ENCODE peak calls at places on chromosomes 11 and 22, in six cellular contexts. F is heart right ventricle, L is GM13977, Q is mucosa of gallbladder, B is HCEC 1CT, W is NCI-H1105 treated with DMSO at 0.1 percent for 48 hours. V is an unnamed sample.

GRCh38 chr11:16883179-16883578 is 131.0 kb downstream of the PLEKHA7 start:
- DNase-seq in F (peak), L (no peak), Q (peak), B (no peak), W (no peak), V (no peak)

GRCh38 chr11:57542582-57542981 is 5.2 kb downstream of the SMTNL1 start:
- DNase-seq in F (no peak), L (no peak), Q (no peak), B (no peak), W (no peak), V (no peak)

GRCh38 chr22:47806894-47807293 is 1044.4 kb downstream of the TBC1D22A start:
- DNase-seq in F (no peak), L (no peak), Q (no peak), B (no peak), W (no peak), V (no peak)

GRCh38 chr11:102914238-102915043 is 39.7 kb upstream of the MMP12 start:
- DNase-seq in F (no peak), L (no peak), Q (peak), B (peak), W (no peak), V (no peak)

GRCh38 chr22:47233316-47234243 is 471.1 kb downstream of the TBC1D22A start:
- DNase-seq in F (no peak), L (no peak), Q (no peak), B (no peak), W (no peak), V (no peak)

GRCh38 chr11:43574949-43575915 is 105.3 kb upstream of the HSD17B12 start:
- DNase-seq in F (no peak), L (peak), Q (peak), B (peak), W (peak), V (peak)

GRCh38 chr11:77473001-77473800 is 693 bp downstream of the PAK1 start:
- DNase-seq in F (peak), L (peak), Q (peak), B (peak), W (peak), V (peak)

GRCh38 chr11:19315511-19315910 is 74.8 kb upstream of the E2F8 start:
- DNase-seq in F (no peak), L (no peak), Q (no peak), B (no peak), W (no peak), V (no peak)

GRCh38 chr11:110296226-110297081 is at the start of gene RDX:
- DNase-seq in F (peak), L (peak), Q (peak), B (peak), W (peak), V (peak)

GRCh38 chr11:83156996-83157754 is at the start of gene PCF11:
- DNase-seq in F (no peak), L (peak), Q (no peak), B (no peak), W (no peak), V (no peak)

GRCh38 chr11:114088216-114088615 is 28.7 kb downstream of the ZBTB16 start:
- DNase-seq in F (no peak), L (no peak), Q (no peak), B (no peak), W (no peak), V (no peak)

GRCh38 chr11:110947100-110947499 is 234.9 kb upstream of the ARHGAP20 start:
- DNase-seq in F (peak), L (no peak), Q (no peak), B (no peak), W (no peak), V (no peak)

GRCh38 chr22:46112405-46112804 is 37.9 kb upstream of the PPARA start:
- DNase-seq in F (no peak), L (no peak), Q (no peak), B (no peak), W (no peak), V (no peak)

GRCh38 chr11:118274184-118274583 is 10.1 kb upstream of the MPZL2 start:
- DNase-seq in F (no peak), L (no peak), Q (peak), B (no peak), W (no peak), V (no peak)

GRCh38 chr11:83174008-83174407 is 17.1 kb downstream of the PCF11 start:
- DNase-seq in F (no peak), L (no peak), Q (no peak), B (no peak), W (no peak), V (no peak)

V was measured in NCI-H345.